ENCODE peak calls at places on chromosomes 6 and 20, in ten cellular contexts. D, I, U, F, V, W, O, L, Q and G are unnamed samples.

GRCh38 chr20:62410742-62411478 is 3.8 kb upstream of the CABLES2 start:
- DNase-seq in I (no peak), F (no peak), W (no peak), L (no peak), U (no peak), D (no peak), Q (no peak), O (no peak), V (no peak), G (no peak)

GRCh38 chr20:23419995-23420901 is 1.0 kb downstream of the NAPB start:
- DNase-seq in I (no peak), D (no peak), W (peak), O (peak), U (peak), F (peak), L (peak), Q (peak), V (peak), G (peak)

GRCh38 chr20:4041748-4042411 is 26.5 kb upstream of the RNF24 start:
- DNase-seq in L (no peak), D (no peak), F (peak), O (no peak), Q (peak), I (no peak), V (peak), U (peak), W (no peak), G (peak)

GRCh38 chr6:36441307-36441894 is 1.3 kb downstream of the PXT1 start:
- DNase-seq in W (peak), F (peak), I (peak), L (peak), Q (peak), O (peak), D (peak), U (peak), V (peak), G (peak)

GRCh38 chr6:149948616-149949015 is 6.8 kb downstream of the ULBP2 start:
- DNase-seq in D (no peak), F (no peak), U (no peak), L (no peak), O (no peak), I (no peak), V (no peak), Q (no peak), W (no peak), G (no peak)

GRCh38 chr20:63133481-63134091 is 82.3 kb downstream of the YTHDF1 start:
- DNase-seq in U (no peak), I (no peak), O (no peak), V (no peak), F (no peak), L (peak), W (no peak), Q (no peak), D (no peak), G (no peak)

GRCh38 chr6:84740385-84740784 is 24.0 kb downstream of the TBX18 start:
- DNase-seq in I (no peak), F (no peak), D (no peak), V (no peak), W (no peak), L (no peak), O (no peak), U (no peak), Q (no peak), G (no peak)

GRCh38 chr20:1664911-1665310 is 7.3 kb upstream of the SIRPG start:
- DNase-seq in I (no peak), L (no peak), O (no peak), W (peak), F (no peak), V (no peak), Q (no peak), U (no peak), D (peak), G (no peak)

GRCh38 chr6:46042355-46042999 is 26.8 kb upstream of the CLIC5 start:
- DNase-seq in D (no peak), W (no peak), L (no peak), U (peak), O (peak), V (no peak), I (peak), F (peak), Q (peak), G (no peak)

GRCh38 chr6:42226251-42227143 is 8.8 kb upstream of the MRPS10 start:
- DNase-seq in L (no peak), F (no peak), Q (peak), V (no peak), W (no peak), I (no peak), D (no peak), O (no peak), U (no peak), G (peak)

GRCh38 chr6:144561455-144562043 is 276.4 kb downstream of the UTRN start:
- DNase-seq in Q (no peak), I (no peak), V (no peak), O (no peak), L (no peak), W (no peak), D (no peak), F (no peak), U (no peak), G (no peak)

GRCh38 chr6:168640181-168640580 is 199.2 kb downstream of the SMOC2 start:
- DNase-seq in O (no peak), F (no peak), U (no peak), W (no peak), D (no peak), L (no peak), Q (no peak), I (no peak), V (no peak), G (no peak)

GRCh38 chr20:13884803-13885202 is 100.0 kb downstream of the NDUFAF5 start:
- DNase-seq in D (no peak), O (no peak), F (no peak), I (no peak), V (no peak), W (no peak), Q (no peak), L (no peak), U (no peak), G (no peak)

GRCh38 chr20:43909720-43910119 is 4.9 kb upstream of the TOX2 start:
- DNase-seq in L (no peak), I (no peak), V (no peak), U (no peak), W (no peak), Q (no peak), D (no peak), F (no peak), O (no peak), G (no peak)

GRCh38 chr20:7930386-7930785 is 9.9 kb downstream of the HAO1 start:
- DNase-seq in Q (no peak), I (no peak), U (no peak), O (no peak), W (no peak), F (no peak), L (no peak), V (no peak), D (no peak), G (no peak)

GRCh38 chr20:48813930-48814546 is 13.8 kb downstream of the PREX1 start:
- DNase-seq in I (no peak), U (no peak), D (no peak), L (no peak), W (no peak), F (no peak), Q (no peak), O (no peak), V (no peak), G (no peak)

GRCh38 chr6:4516206-4516605 is 260.0 kb upstream of the CDYL start:
- DNase-seq in L (no peak), I (no peak), F (no peak), V (no peak), O (no peak), Q (no peak), D (no peak), W (no peak), U (no peak), G (no peak)

GRCh38 chr6:34324738-34325444 is 67.6 kb downstream of the NUDT3 start:
- DNase-seq in V (peak), Q (peak), I (peak), D (no peak), W (no peak), O (peak), U (no peak), L (no peak), F (no peak), G (no peak)

GRCh38 chr20:16030253-16030652 is 543.0 kb downstream of the KIF16B start:
- DNase-seq in V (no peak), U (no peak), Q (no peak), D (no peak), F (no peak), L (no peak), O (no peak), I (no peak), W (no peak), G (no peak)

GRCh38 chr6:149846321-149846720 is 17.8 kb downstream of the LRP11 start:
- DNase-seq in I (no peak), O (no peak), V (peak), U (peak), L (no peak), W (no peak), D (no peak), Q (peak), F (peak), G (no peak)

GRCh38 chr6:31579546-31580445 is 2.4 kb downstream of the LTB start:
- DNase-seq in W (no peak), F (no peak), O (no peak), U (no peak), L (no peak), D (no peak), V (no peak), Q (no peak), I (no peak), G (no peak)

GRCh38 chr20:32509639-32510066 is 75.5 kb downstream of the NOL4L start:
- DNase-seq in Q (peak), V (no peak), F (peak), W (peak), U (no peak), D (peak), L (no peak), I (no peak), O (no peak), G (no peak)

GRCh38 chr6:117545161-117545595 is 57.1 kb downstream of the GOPC start:
- DNase-seq in W (no peak), D (no peak), L (no peak), F (no peak), U (no peak), V (no peak), O (no peak), Q (no peak), I (no peak), G (no peak)

GRCh38 chr6:167706313-167707109 is 120.2 kb upstream of the AFDN start:
- DNase-seq in D (peak), L (no peak), V (no peak), I (no peak), F (no peak), W (peak), O (no peak), Q (no peak), U (no peak), G (no peak)

GRCh38 chr6:11212625-11213024 is 19.8 kb downstream of the NEDD9 start:
- DNase-seq in O (no peak), I (no peak), D (no peak), W (no peak), Q (peak), F (no peak), L (peak), V (peak), U (no peak), G (no peak)

GRCh38 chr6:53628354-53629119 is 37.0 kb downstream of the KLHL31 start:
- DNase-seq in I (no peak), L (no peak), W (no peak), Q (peak), O (no peak), V (no peak), F (no peak), U (no peak), D (no peak), G (no peak)